ENCODE peak calls at places on chromosomes 7 and 10, in eight cellular contexts. U is activated CD8-positive, alpha-beta T cell treated with anti-CD3 and anti-CD28 coated beads for 36 hours; D is fibroblast of the aortic adventitia; J is activated B cell treated with CpG ODN at 0.5 μM for 24 hours; G is GM23338; A is neural progenitor cell; Q is omental fat pad; C is dorsolateral prefrontal cortex. K is an unnamed sample.

GRCh38 chr7:3942778-3943177 is 641.7 kb downstream of the SDK1 start:
- DNase-seq in Q (no peak), D (no peak), J (no peak), A (no peak), G (no peak), C (no peak), U (no peak), K (no peak)

GRCh38 chr7:154566877-154567276 is 436.0 kb downstream of the PAXIP1 start:
- DNase-seq in A (no peak), D (no peak), G (no peak), Q (no peak), U (no peak), C (no peak), J (no peak), K (no peak)

GRCh38 chr10:60426425-60426824 is 36.8 kb upstream of the ANK3 start:
- DNase-seq in A (no peak), Q (no peak), C (no peak), U (no peak), D (peak; percentile 96), J (no peak), G (no peak), K (no peak)

GRCh38 chr7:16609842-16610450 is 35.6 kb downstream of the ANKMY2 start:
- DNase-seq in J (no peak), Q (no peak), U (no peak), D (no peak), A (no peak), G (no peak), C (no peak), K (no peak)

GRCh38 chr7:16078076-16078952 is 343.0 kb downstream of the CRPPA start:
- DNase-seq in Q (no peak), G (peak; percentile 78), U (peak; percentile 30), D (peak; percentile 86), A (peak; percentile 64), J (no peak), C (no peak), K (peak; percentile 57)

GRCh38 chr7:135979674-135980660 is 2.8 kb upstream of the MTPN start:
- DNase-seq in A (no peak), G (no peak), D (peak; percentile 61), J (no peak), U (no peak), C (no peak), Q (no peak), K (no peak)

GRCh38 chr10:79149662-79150443 is 81.1 kb downstream of the ZMIZ1 start:
- DNase-seq in C (no peak), G (no peak), D (peak; percentile 72), A (peak; percentile 40), U (peak; percentile 66), J (no peak), Q (peak; percentile 56), K (no peak)

GRCh38 chr10:45181483-45181882 is 133.9 kb downstream of the OR13A1 start:
- DNase-seq in D (peak; percentile 84), U (no peak), G (no peak), J (no peak), A (no peak), C (no peak), Q (no peak), K (no peak)

GRCh38 chr10:12848439-12849173 is 152.9 kb downstream of the CCDC3 start:
- DNase-seq in D (no peak), G (no peak), J (no peak), U (no peak), Q (no peak), C (no peak), A (no peak), K (no peak)

GRCh38 chr10:77844713-77845454 is 81.7 kb downstream of the DLG5 start:
- DNase-seq in U (no peak), D (peak; percentile 82), G (peak; percentile 30), A (no peak), J (no peak), C (no peak), Q (no peak), K (no peak)

GRCh38 chr7:116426428-116427156 is 72.9 kb upstream of the CAV2 start:
- DNase-seq in C (no peak), J (no peak), U (peak; percentile 5), D (peak; percentile 89), G (no peak), Q (no peak), A (no peak), K (peak; percentile 93)

GRCh38 chr10:34994565-34995142 is 95.5 kb downstream of the CUL2 start:
- DNase-seq in U (peak; percentile 73), A (peak; percentile 85), J (no peak), G (peak; percentile 99), D (peak; percentile 89), Q (no peak), C (no peak), K (no peak)

GRCh38 chr7:1922071-1922869 is 252.2 kb downstream of the ELFN1 start:
- DNase-seq in Q (no peak), C (peak; percentile 41), U (peak; percentile 83), J (no peak), G (no peak), A (no peak), D (peak; percentile 34), K (no peak)

GRCh38 chr7:77461246-77461645 is 45.1 kb upstream of the GSAP start:
- DNase-seq in D (no peak), C (no peak), U (no peak), A (no peak), G (no peak), J (no peak), Q (no peak), K (no peak)

GRCh38 chr7:47572939-47573757 is 8.8 kb downstream of the TNS3 start:
- DNase-seq in J (no peak), Q (no peak), U (no peak), A (no peak), D (no peak), C (no peak), G (peak; percentile 71), K (no peak)

GRCh38 chr7:121872831-121873764 is at the start of gene PTPRZ1:
- DNase-seq in C (peak; percentile 31), J (no peak), Q (no peak), G (peak; percentile 89), D (peak; percentile 24), U (no peak), A (peak; percentile 95), K (no peak)

GRCh38 chr10:27319752-27320561 is 79.4 kb upstream of the ACBD5 start:
- DNase-seq in C (peak; percentile 23), G (peak; percentile 79), A (peak; percentile 58), Q (no peak), D (peak; percentile 60), U (peak; percentile 13), J (peak; percentile 16), K (no peak)

GRCh38 chr10:101010329-101010728 is 10.7 kb downstream of the LZTS2 start:
- DNase-seq in U (no peak), A (no peak), C (no peak), G (no peak), J (no peak), D (no peak), Q (no peak), K (no peak)

GRCh38 chr10:4018054-4018511 is 233.1 kb upstream of the KLF6 start:
- DNase-seq in D (no peak), G (no peak), A (no peak), U (peak; percentile 51), Q (no peak), C (no peak), J (no peak), K (no peak)

GRCh38 chr7:41573017-41573416 is 129.9 kb downstream of the INHBA start:
- DNase-seq in D (peak; percentile 22), J (no peak), Q (no peak), U (no peak), C (no peak), G (no peak), A (no peak), K (peak; percentile 42)

GRCh38 chr10:851891-852290 is 79.6 kb downstream of the LARP4B start:
- DNase-seq in C (no peak), Q (no peak), J (peak; percentile 18), A (no peak), U (no peak), G (no peak), D (no peak), K (no peak)

GRCh38 chr7:128833148-128833938 is 3.1 kb downstream of the FLNC start:
- DNase-seq in C (peak; percentile 78), U (no peak), G (peak; percentile 55), A (peak; percentile 69), D (peak; percentile 95), Q (no peak), J (no peak), K (no peak)

GRCh38 chr10:50540826-50541122 is 83.0 kb downstream of the SGMS1 start:
- DNase-seq in C (no peak), U (no peak), A (no peak), Q (no peak), J (no peak), D (no peak), G (no peak), K (no peak)

GRCh38 chr10:71486465-71487114 is 89.9 kb downstream of the CDH23 start:
- DNase-seq in D (peak; percentile 47), C (peak; percentile 31), U (peak; percentile 77), Q (no peak), A (peak; percentile 92), G (peak; percentile 89), J (no peak), K (peak; percentile 4)
- TF ChIP-seq CTCF in D (peak; percentile 68), C (peak; percentile 70), U (peak; percentile 70), Q (no peak), A (peak; percentile 92), G (peak; percentile 86), J (no peak), K (peak; percentile 86)

GRCh38 chr7:63080831-63081230 is 917.8 kb upstream of the ZNF722 start:
- DNase-seq in C (no peak), Q (no peak), A (no peak), J (no peak), G (no peak), U (no peak), D (no peak), K (no peak)

GRCh38 chr7:63077841-63078240 is 920.8 kb upstream of the ZNF722 start:
- DNase-seq in A (no peak), Q (no peak), C (no peak), G (no peak), D (no peak), J (no peak), U (no peak), K (no peak)

GRCh38 chr7:63080406-63080805 is 918.2 kb upstream of the ZNF722 start:
- DNase-seq in Q (no peak), D (no peak), A (no peak), C (no peak), G (no peak), U (no peak), J (no peak), K (no peak)
- TF ChIP-seq CTCF in Q (no peak), D (no peak), A (no peak), C (no peak), G (no peak), U (no peak), J (no peak), K (no peak)

DNA sequence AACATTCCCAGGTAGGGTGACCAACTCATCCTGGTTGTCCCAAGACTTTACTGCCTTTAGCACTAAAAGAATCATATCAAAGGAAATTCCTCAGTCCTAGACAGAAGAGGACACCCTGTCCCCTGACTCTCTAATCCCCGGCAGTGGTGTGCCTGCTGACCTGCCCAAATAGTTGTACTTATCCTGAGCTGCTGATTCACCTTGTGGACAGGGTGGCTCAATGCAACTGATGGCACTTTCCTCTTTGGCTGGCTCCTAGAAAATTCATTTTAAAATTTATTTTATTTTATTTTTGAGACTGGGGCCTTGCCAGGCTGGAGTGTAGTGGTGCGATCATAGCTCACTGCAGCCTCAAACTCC is 111.7 kb downstream of the JCAD start:
- DNase-seq in C (no peak), G (peak; percentile 15), Q (no peak), J (no peak), A (peak; percentile 24), U (no peak), D (no peak), K (no peak)
- TF ChIP-seq CTCF in C (no peak), G (no peak), Q (no peak), J (no peak), A (no peak), U (no peak), D (peak; percentile 13), K (no peak)

GRCh38 chr10:43055991-43056567 is 20.8 kb upstream of the RET start:
- DNase-seq in A (no peak), G (no peak), J (no peak), U (no peak), D (no peak), C (no peak), Q (peak; percentile 5), K (no peak)
- TF ChIP-seq CTCF in A (no peak), G (no peak), J (no peak), U (no peak), D (no peak), C (no peak), Q (no peak), K (no peak)

K was measured in Panc1.